ENCODE peak calls at places on chromosomes 2 and 18, in seven cellular contexts. N is heart right ventricle, M is cardiac fibroblast, B is prostate gland, Y is mesendoderm, S is lung, Z is OCI-LY7. O is an unnamed sample.

GRCh38 chr2:96261328-96262003 is 4.3 kb downstream of the TMEM127 start:
- DNase-seq in N (no peak), M (no peak), B (no peak), Y (no peak), S (no peak), Z (no peak), O (no peak)

GRCh38 chr2:220434365-220434764 is 806.9 kb downstream of the SLC4A3 start:
- DNase-seq in N (no peak), M (peak), B (no peak), Y (no peak), S (no peak), Z (no peak), O (peak)

GRCh38 chr2:120732506-120733237 is 3.0 kb upstream of the GLI2 start:
- DNase-seq in N (peak), M (no peak), B (no peak), Y (no peak), S (no peak), Z (no peak), O (no peak)

GRCh38 chr18:10296491-10296890 is 157.9 kb upstream of the APCDD1 start:
- DNase-seq in N (no peak), M (no peak), B (no peak), Y (no peak), S (no peak), Z (no peak), O (peak)

GRCh38 chr2:169965495-169965894 is 138.2 kb downstream of the UBR3 start:
- DNase-seq in N (no peak), M (peak), B (no peak), Y (no peak), S (no peak), Z (no peak), O (peak)

GRCh38 chr2:170122883-170123547 is 54.9 kb upstream of the MYO3B start:
- DNase-seq in N (no peak), M (peak), B (no peak), Y (no peak), S (no peak), Z (no peak), O (peak)

GRCh38 chr2:128227862-128228261 is 90.8 kb downstream of the HS6ST1 start:
- DNase-seq in N (no peak), M (no peak), B (no peak), Y (no peak), S (no peak), Z (no peak), O (no peak)

GRCh38 chr2:121505005-121505404 is 25.7 kb upstream of the RNU4ATAC start:
- DNase-seq in N (no peak), M (peak), B (peak), Y (no peak), S (no peak), Z (no peak), O (peak)

GRCh38 chr2:205495819-205496218 is 186.5 kb upstream of the NRP2 start:
- DNase-seq in N (no peak), M (peak), B (no peak), Y (peak), S (no peak), Z (no peak), O (no peak)

DNA sequence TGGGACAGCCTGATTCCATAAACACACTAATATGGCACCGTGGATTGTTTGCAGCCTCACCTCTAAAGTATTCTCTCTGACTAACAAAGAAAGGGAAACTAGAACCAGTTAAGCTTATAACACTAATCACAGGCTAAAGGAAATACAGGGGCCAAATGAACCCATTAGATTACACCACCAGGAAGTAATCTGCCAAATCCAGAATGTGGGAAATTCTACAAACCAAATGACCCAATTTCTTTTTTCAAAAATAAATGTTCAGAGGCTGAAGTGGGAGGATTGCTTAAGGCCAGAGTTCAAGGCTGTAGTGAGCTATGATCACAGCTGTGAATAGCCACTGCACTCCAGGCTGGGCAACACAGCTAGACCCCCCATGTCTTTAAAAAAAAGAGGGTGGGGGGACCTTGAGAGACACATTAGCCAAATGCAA is 1.5 kb upstream of the MPPE1 start:
- DNase-seq in N (no peak), M (peak), B (no peak), Y (no peak), S (no peak), Z (no peak), O (peak)
- H3K4me3 ChIP-seq in N (peak), M (no peak), B (no peak), Y (no peak), S (no peak), Z (no peak), O (no peak)

DNA sequence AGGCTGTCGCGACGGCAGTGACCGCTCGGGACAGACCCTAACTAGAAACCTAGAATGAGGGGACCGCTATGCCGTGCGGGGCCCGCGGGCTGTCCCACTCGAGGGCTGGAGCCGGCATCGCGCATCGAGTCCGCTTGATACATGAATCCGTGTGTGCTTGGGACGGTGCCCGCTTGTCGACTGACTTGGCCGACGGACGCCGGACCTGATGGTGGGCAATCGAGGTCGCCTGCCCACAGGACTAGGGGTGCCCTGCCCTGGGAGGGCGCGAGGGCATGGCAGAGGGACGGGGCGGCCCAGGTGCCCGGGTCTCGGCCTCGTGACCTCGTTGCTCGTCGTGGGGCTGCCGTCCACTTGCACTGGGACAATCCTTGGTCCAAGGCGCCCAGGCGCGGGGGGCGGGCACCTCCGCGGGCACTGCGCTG is 688 bp upstream of the PTMA start:
- DNase-seq in N (peak), M (no peak), B (peak), Y (peak), S (no peak), Z (no peak), O (peak)
- H3K4me3 ChIP-seq in N (peak), M (peak), B (peak), Y (peak), S (peak), Z (peak), O (peak)

GRCh38 chr2:217356795-217357194 is 496.9 kb upstream of the TNP1 start:
- DNase-seq in N (peak), M (no peak), B (no peak), Y (no peak), S (no peak), Z (no peak), O (no peak)
- H3K4me3 ChIP-seq in N (no peak), M (no peak), B (no peak), Y (no peak), S (no peak), Z (no peak), O (no peak)

GRCh38 chr2:176115883-176116813 is at the start of gene HOXD10:
- DNase-seq in N (no peak), M (no peak), B (peak), Y (peak), S (no peak), Z (no peak), O (peak)

GRCh38 chr2:176117162-176117822 is 714 bp downstream of the HOXD10 start:
- DNase-seq in N (no peak), M (no peak), B (no peak), Y (no peak), S (no peak), Z (no peak), O (peak)

GRCh38 chr2:176118606-176119370 is 2.2 kb downstream of the HOXD10 start:
- DNase-seq in N (no peak), M (peak), B (no peak), Y (peak), S (no peak), Z (peak), O (peak)

GRCh38 chr2:176120369-176121307 is 1.9 kb upstream of the HOXD9 start:
- DNase-seq in N (no peak), M (no peak), B (no peak), Y (no peak), S (no peak), Z (no peak), O (peak)

DNA sequence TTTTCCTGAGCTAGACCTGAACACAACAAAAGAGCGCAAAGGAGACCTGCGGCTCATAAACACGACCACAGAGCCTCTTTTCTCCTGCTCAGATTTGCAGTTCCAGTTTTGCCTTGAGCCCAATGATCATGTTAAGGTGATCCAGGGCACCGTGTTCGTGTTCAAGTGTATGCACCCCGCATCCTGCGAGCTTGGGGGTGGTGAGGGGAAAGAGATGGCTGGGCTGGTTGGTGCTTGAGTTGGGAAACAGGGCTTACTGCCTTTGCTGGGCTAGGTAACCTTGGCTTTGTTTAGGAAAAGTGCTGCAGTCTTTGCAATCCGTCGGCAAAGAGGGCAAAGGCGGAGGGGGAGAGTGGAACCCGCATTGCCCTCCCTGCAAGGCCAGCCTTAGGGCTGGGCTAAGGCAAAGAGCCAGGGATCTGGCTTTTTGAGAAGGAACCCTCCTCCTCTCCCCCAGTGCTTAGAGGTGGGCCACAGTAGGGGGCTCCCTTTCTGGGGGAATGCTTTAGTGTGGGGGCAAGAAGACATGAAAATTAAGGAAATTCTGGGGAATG is 1.3 kb downstream of the HOXD10 start:
- DNase-seq in N (no peak), M (no peak), B (no peak), Y (no peak), S (no peak), Z (no peak), O (no peak)
- H3K4me3 ChIP-seq in N (no peak), M (no peak), B (no peak), Y (no peak), S (no peak), Z (no peak), O (peak)

GRCh38 chr2:161238264-161238558 is 70.0 kb upstream of the PSMD14 start:
- DNase-seq in N (no peak), M (no peak), B (no peak), Y (no peak), S (no peak), Z (no peak), O (no peak)

GRCh38 chr2:161239416-161240109 is 68.7 kb upstream of the PSMD14 start:
- DNase-seq in N (no peak), M (no peak), B (no peak), Y (peak), S (no peak), Z (no peak), O (no peak)

GRCh38 chr2:161234627-161235026 is 73.6 kb upstream of the PSMD14 start:
- DNase-seq in N (no peak), M (no peak), B (no peak), Y (no peak), S (no peak), Z (no peak), O (no peak)

GRCh38 chr2:161238559-161239415 is 69.4 kb upstream of the PSMD14 start:
- DNase-seq in N (peak), M (peak), B (peak), Y (peak), S (peak), Z (peak), O (peak)

GRCh38 chr2:161237397-161238263 is 70.6 kb upstream of the PSMD14 start:
- DNase-seq in N (peak), M (peak), B (no peak), Y (peak), S (no peak), Z (peak), O (peak)
- H3K4me3 ChIP-seq in N (peak), M (peak), B (peak), Y (peak), S (peak), Z (peak), O (peak)

O was measured in fibroblast of villous mesenchyme.